ENCODE peak calls at places on chromosomes 4 and X, in four cellular contexts. F is kidney epithelial cell, Q is right atrium auricular region, C is ascending aorta. A is an unnamed sample.

GRCh38 chrX:70013483-70014222 is 36.1 kb downstream of the AWAT2 start:
- DNase-seq in C (no peak), Q (no peak), F (no peak), A (no peak)

GRCh38 chr4:95106408-95106928 is 348.7 kb downstream of the BMPR1B start:
- DNase-seq in F (no peak), C (no peak), Q (no peak), A (no peak)

GRCh38 chr4:114178392-114178791 is 198.9 kb upstream of the ARSJ start:
- DNase-seq in C (no peak), Q (no peak), F (no peak), A (no peak)

GRCh38 chr4:10781805-10782204 is 97.2 kb upstream of the CLNK start:
- DNase-seq in F (no peak), C (no peak), Q (no peak), A (no peak)

GRCh38 chrX:110013968-110014367 is 11.1 kb downstream of the TMEM164 start:
- DNase-seq in F (no peak), C (no peak), Q (no peak), A (no peak)

GRCh38 chr4:34766935-34767859 is 1477.1 kb downstream of the ARAP2 start:
- DNase-seq in Q (no peak), F (no peak), C (no peak), A (no peak)

GRCh38 chr4:100582146-100582545 is 64.3 kb upstream of the EMCN start:
- DNase-seq in C (no peak), F (no peak), Q (no peak), A (no peak)

GRCh38 chr4:112327950-112328349 is 30.8 kb downstream of the ALPK1 start:
- DNase-seq in F (peak), C (no peak), Q (no peak), A (no peak)

GRCh38 chr4:148831945-148832344 is 389.7 kb upstream of the NR3C2 start:
- DNase-seq in Q (no peak), C (no peak), F (peak), A (no peak)

GRCh38 chr4:181143241-181143854 is 1099.9 kb upstream of the TENM3 start:
- DNase-seq in F (peak), C (peak), Q (peak), A (peak)

GRCh38 chr4:133868856-133869255 is 332.7 kb downstream of the PABPC4L start:
- DNase-seq in Q (no peak), C (no peak), F (no peak), A (no peak)

GRCh38 chr4:3013839-3014350 is 50.5 kb downstream of the GRK4 start:
- DNase-seq in Q (no peak), F (no peak), C (no peak), A (peak)

GRCh38 chr4:73620115-73620792 is at the start of gene RASSF6:
- DNase-seq in C (no peak), Q (no peak), F (no peak), A (no peak)

GRCh38 chrX:73262991-73263390 is 48.3 kb upstream of the NAP1L2 start:
- DNase-seq in C (no peak), Q (no peak), F (no peak), A (no peak)

GRCh38 chr4:102311912-102312311 is 33.4 kb downstream of the SLC39A8 start:
- DNase-seq in C (no peak), F (no peak), Q (no peak), A (no peak)

GRCh38 chr4:3372264-3372932 is 69.4 kb upstream of the HGFAC start:
- DNase-seq in C (no peak), F (no peak), Q (peak), A (no peak)

GRCh38 chrX:10833299-10834169 is 213.1 kb upstream of the MID1 start:
- DNase-seq in C (peak), Q (no peak), F (peak), A (no peak)

GRCh38 chrX:10828640-10829039 is 208.3 kb upstream of the MID1 start:
- DNase-seq in Q (no peak), F (no peak), C (no peak), A (no peak)

DNA sequence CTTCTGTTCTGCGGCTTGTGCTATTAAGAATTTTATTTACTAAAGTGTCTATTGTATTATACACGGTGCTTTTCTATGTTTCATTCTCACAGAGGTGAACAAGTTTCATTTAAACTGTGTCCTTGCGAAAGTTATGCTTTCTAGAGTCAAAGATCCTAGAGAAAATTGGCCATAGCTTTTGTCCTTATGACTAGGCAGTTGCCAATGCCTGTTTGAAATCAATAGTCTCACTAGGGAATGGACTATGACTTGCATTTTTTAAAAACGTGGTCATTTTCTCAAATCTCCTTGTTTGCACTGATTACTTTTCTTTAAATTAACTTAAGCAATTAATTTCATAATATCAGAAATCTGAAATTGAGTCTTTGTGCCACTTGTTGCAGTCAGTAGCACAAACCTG is 211.7 kb upstream of the MID1 start:
- DNase-seq in F (no peak), Q (no peak), C (no peak), A (no peak)
- H3K4me3 ChIP-seq in F (no peak), Q (peak), C (peak), A (no peak)

GRCh38 chrX:1609759-1610158 is 5.1 kb upstream of the ASMT start:
- DNase-seq in F (no peak), C (no peak), Q (no peak), A (no peak)
- H3K4me3 ChIP-seq in F (no peak), C (no peak), Q (no peak), A (no peak)

DNA sequence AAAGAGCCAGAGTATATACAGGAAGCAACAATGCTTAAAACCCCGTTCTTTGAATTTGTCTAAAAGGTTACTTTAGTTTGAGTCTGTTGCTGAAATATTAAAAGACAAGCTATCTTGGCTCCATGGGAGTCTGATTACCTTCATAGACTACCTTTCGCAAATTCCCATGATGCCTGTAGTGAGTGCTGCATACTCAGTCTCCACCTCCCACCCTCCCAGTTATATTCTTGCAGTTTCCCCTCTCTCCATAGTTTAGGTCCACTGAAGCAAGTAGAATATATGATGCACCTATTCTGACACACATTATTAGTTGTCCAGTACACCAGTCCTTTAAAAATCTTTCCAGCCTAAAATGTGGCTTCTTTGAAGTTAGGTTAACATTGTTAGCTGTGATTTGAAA is 2.4 kb downstream of the CNKSR2 start:
- DNase-seq in Q (no peak), C (no peak), F (no peak), A (no peak)
- H3K4me3 ChIP-seq in Q (no peak), C (no peak), F (no peak), A (no peak)

GRCh38 chrX:131741103-131741581 is 197.3 kb downstream of the OR13H1 start:
- DNase-seq in Q (no peak), C (peak), F (no peak), A (no peak)
- H3K4me3 ChIP-seq in Q (peak), C (peak), F (peak), A (no peak)

DNA sequence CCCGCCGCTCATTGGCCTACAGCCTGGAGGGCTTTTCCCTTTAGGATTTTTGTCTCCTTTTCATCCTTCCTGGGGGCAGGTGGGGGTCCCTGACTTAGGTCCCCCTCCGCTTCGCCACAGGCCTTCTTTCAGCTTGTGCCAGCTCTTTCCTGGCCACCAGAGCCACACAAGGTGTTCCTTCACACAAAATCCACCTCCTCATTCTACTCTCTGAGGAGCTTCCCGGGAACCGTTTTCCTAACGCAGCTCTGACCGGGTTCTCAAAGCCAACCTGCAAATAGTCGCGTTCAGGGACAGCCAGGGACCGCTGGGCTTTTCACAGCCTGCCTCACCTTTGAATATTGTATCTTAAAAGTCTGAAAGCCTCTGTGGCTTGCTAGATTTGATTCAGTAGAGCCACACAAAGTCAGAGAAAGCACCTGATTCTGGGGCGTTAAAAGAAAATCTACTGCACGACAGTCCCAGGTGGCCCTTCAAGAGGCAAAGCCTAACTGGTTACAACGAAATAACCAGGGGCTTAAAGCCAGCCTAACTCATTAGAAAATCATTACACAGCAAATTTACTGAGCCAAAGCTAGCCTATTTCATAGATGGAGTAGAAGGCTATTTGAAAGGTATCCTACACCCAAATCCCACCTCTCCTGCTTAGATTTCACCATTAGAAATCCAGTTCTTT is 752 bp upstream of the GPC3 start:
- DNase-seq in C (no peak), Q (no peak), F (no peak), A (no peak)
- H3K4me3 ChIP-seq in C (peak), Q (peak), F (peak), A (no peak)

A was measured in GM12864.